ENCODE peak calls at places on chromosomes 3 and 15, in six cellular contexts. U is neural progenitor cell, B is SK-N-SH, Q is fibroblast of lung, D is stomach, M is lower lobe of right lung. X is an unnamed sample.
A peak's percentile ranks its signal among the peaks of the same experiment; 100 is the strongest.

GRCh38 chr15:39270221-39270835 is 310.6 kb upstream of the THBS1 start:
- DNase-seq in U (no peak), B (no peak), Q (no peak), D (no peak), M (no peak), X (no peak)

GRCh38 chr3:145983101-145983500 is 177.9 kb downstream of the PLOD2 start:
- DNase-seq in U (no peak), B (no peak), Q (no peak), D (no peak), M (no peak), X (no peak)

GRCh38 chr3:45170071-45170470 is 23.9 kb upstream of the CDCP1 start:
- DNase-seq in U (no peak), B (no peak), Q (no peak), D (no peak), M (no peak), X (peak; percentile 77)

GRCh38 chr15:88029696-88030095 is 226.8 kb downstream of the NTRK3 start:
- DNase-seq in U (peak; percentile 67), B (peak; percentile 33), Q (no peak), D (no peak), M (no peak), X (no peak)

GRCh38 chr3:69791111-69791510 is 51.8 kb downstream of the MITF start:
- DNase-seq in U (no peak), B (no peak), Q (peak; percentile 96), D (peak; percentile 27), M (peak; percentile 85), X (peak; percentile 90)

GRCh38 chr3:55487376-55488241 is 503 bp upstream of the WNT5A start:
- DNase-seq in U (peak; percentile 77), B (peak; percentile 74), Q (peak; percentile 67), D (no peak), M (peak; percentile 61), X (peak; percentile 28)

GRCh38 chr3:4394048-4394447 is 73.0 kb downstream of the SUMF1 start:
- DNase-seq in U (no peak), B (no peak), Q (peak; percentile 21), D (no peak), M (no peak), X (no peak)

GRCh38 chr3:59142581-59142980 is 92.8 kb upstream of the CFAP20DC start:
- DNase-seq in U (no peak), B (no peak), Q (no peak), D (no peak), M (no peak), X (no peak)

GRCh38 chr15:71302861-71303410 is 187.7 kb downstream of the THSD4 start:
- DNase-seq in U (no peak), B (no peak), Q (peak; percentile 50), D (no peak), M (no peak), X (no peak)

GRCh38 chr3:61626484-61626883 is 65.1 kb downstream of the PTPRG start:
- DNase-seq in U (no peak), B (no peak), Q (no peak), D (no peak), M (no peak), X (no peak)

GRCh38 chr3:61624300-61624699 is 62.9 kb downstream of the PTPRG start:
- DNase-seq in U (no peak), B (no peak), Q (no peak), D (no peak), M (no peak), X (no peak)

GRCh38 chr3:61628636-61629035 is 67.3 kb downstream of the PTPRG start:
- DNase-seq in U (no peak), B (no peak), Q (no peak), D (no peak), M (no peak), X (no peak)

GRCh38 chr3:61627768-61628185 is 66.4 kb downstream of the PTPRG start:
- DNase-seq in U (no peak), B (no peak), Q (peak; percentile 94), D (no peak), M (no peak), X (no peak)

GRCh38 chr3:61625429-61625828 is 64.1 kb downstream of the PTPRG start:
- DNase-seq in U (no peak), B (no peak), Q (no peak), D (no peak), M (no peak), X (no peak)
- H3K4me1 ChIP-seq in U (peaks cover 4% of the 10 kb centered on the region), B (peaks cover 2% of the 10 kb centered on the region), Q (peaks cover 9% of the 10 kb centered on the region), D (no peaks in the 10 kb centered on the region), M (peaks cover 33% of the 10 kb centered on the region), X (peaks cover 25% of the 10 kb centered on the region)

DNA sequence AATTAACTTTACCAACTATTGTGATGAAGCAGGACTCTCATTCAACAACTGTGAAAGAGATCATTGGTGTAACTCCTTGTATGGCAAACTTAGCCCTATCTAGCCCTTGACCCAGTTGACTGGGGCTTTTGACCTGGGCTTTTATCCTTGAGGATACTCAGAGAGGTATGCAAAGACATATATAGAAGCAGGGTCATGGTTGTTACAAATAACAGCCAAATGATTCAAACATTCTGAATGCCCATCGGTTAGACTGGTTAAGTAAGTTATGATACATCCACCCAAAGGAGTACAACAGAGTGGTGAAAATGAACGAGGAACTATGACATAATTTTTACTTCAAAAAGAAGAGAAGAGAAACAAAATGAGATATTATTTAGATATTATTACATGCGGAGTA is 38.2 kb upstream of the ALDH1A3 start:
- DNase-seq in U (no peak), B (no peak), Q (no peak), D (no peak), M (no peak), X (no peak)
- TF ChIP-seq CTCF in U (no peak), B (no peak), Q (no peak), D (no peak), M (no peak), X (no peak)

DNA sequence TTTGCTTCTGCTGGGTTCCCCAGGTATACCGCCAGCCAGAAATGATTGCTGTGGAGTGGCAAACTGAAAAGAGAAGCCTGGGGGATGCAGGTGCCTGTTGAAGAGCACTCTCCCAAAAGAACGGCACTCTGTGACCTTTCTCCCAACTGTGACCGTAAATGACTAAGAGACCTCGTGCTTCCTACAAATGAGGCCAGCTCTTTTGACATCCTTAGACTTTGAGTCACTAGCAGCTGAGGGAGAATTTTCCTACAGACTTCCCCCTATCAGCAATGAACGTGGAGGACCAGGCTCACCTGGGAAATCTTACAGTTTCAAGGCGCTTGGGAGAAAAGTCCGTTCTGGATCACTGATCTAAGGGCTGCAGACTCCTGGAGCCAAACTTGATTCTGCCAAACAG is 8.6 kb downstream of the AQP9 start:
- DNase-seq in U (no peak), B (no peak), Q (peak; percentile 57), D (no peak), M (no peak), X (no peak)
- H3K4me1 ChIP-seq in U (peaks cover 3% of the 10 kb centered on the region), B (no peaks in the 10 kb centered on the region), Q (no peaks in the 10 kb centered on the region), D (no peaks in the 10 kb centered on the region), M (no peaks in the 10 kb centered on the region), X (no peaks in the 10 kb centered on the region)

DNA sequence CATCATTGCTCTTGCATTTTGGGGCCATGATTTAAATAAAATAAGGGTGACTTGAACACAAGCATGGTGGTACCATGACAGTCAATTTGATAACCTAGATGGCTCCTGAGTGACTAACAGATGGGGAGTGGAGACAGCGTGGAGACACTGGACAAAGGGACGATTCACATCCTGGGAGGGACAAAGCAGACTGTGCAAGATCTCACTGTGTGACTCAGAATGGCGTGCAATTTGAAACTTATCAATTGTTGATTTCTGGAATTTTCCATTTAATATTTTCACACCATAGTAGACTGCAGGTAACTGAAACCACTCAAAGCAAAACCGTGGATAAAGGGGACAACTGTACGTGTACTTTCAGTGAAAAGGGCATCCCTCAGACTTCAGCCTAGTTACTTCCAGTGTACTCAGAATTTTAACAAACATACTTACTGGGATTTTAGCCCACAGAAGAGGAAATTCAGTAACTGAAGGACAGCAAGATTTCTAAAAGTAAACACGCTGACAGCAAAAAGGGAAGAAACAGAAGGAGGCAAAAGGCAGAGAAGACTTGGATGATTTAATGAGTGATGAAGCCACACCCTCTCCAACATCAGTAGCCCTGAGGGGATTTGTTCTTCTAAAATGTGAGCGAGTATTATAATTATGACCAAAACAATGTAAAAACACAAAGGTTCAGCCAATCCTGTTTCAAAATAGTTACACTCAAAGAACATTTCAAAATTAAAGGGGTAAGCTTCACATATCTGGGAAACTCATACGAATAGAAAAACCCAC is 25.3 kb downstream of the MCCC1 start:
- DNase-seq in U (no peak), B (no peak), Q (no peak), D (no peak), M (no peak), X (no peak)
- TF ChIP-seq CTCF in U (no peak), B (no peak), Q (no peak), D (no peak), M (no peak), X (no peak)

DNA sequence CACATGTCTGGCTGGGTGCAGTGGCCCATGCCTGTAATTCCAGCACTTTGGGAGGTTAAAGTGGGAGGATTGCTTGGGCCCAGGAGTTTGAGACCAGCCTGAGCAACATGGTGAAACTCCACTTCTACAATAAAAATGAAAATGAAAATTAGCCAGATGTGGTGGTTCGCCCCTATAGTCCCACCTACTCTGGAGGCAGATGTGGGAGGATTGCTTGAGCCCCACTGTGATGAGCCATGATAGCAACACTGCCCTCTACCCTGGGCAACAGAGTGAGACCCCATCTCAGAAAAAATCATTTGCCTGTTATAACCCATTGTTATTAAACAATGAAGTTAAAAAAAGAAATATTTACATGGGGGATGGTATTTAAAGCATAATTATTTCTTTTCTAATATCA is 240.1 kb upstream of the ZPLD1 start:
- DNase-seq in U (no peak), B (no peak), Q (no peak), D (no peak), M (no peak), X (no peak)
- H3K4me1 ChIP-seq in U (no peaks in the 10 kb centered on the region), B (no peaks in the 10 kb centered on the region), Q (no peaks in the 10 kb centered on the region), D (no peaks in the 10 kb centered on the region), M (peaks cover 15% of the 10 kb centered on the region), X (no peaks in the 10 kb centered on the region)

GRCh38 chr3:11154953-11155325 is 646 bp downstream of the HRH1 start:
- DNase-seq in U (peak; percentile 46), B (peak; percentile 63), Q (no peak), D (no peak), M (no peak), X (no peak)
- TF ChIP-seq CTCF in U (no peak), B (no peak), Q (peak; percentile 4), D (no peak), M (no peak), X (no peak)

GRCh38 chr15:91939432-91939831 is 85.9 kb downstream of the SLCO3A1 start:
- DNase-seq in U (no peak), B (no peak), Q (no peak), D (no peak), M (no peak), X (no peak)
- H3K4me1 ChIP-seq in U (peaks cover 22% of the 10 kb centered on the region), B (peaks cover 12% of the 10 kb centered on the region), Q (peaks cover 12% of the 10 kb centered on the region), D (peaks cover 39% of the 10 kb centered on the region), M (peaks cover 75% of the 10 kb centered on the region), X (peaks cover 24% of the 10 kb centered on the region)

DNA sequence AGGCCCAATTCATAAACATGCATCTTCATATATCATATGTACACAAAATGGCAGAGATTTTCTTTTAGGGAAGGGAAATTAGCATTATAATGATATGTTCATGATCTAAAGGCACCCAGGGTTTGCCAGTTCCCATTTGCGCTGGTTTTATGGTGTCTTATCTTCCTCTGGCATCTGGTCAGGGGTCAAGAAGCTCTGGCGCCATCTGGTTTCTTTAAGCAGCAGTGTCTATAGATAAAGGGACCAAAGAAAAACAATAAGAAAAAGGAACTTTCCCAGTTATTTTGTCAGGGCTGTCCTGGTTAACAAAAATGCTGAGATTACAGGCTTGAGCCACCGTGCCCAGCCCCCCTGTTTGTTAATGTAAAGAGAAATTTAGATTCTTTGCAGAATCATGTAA is 3.3 kb upstream of the DCP1A start:
- DNase-seq in U (peak; percentile 72), B (peak; percentile 36), Q (peak; percentile 58), D (no peak), M (no peak), X (no peak)
- TF ChIP-seq CTCF in U (peak; percentile 52), B (peak; percentile 53), Q (no peak), D (no peak), M (no peak), X (peak; percentile 14)

GRCh38 chr3:125670945-125671344 is 75.6 kb upstream of the OSBPL11 start:
- DNase-seq in U (no peak), B (no peak), Q (no peak), D (no peak), M (no peak), X (no peak)
- H3K4me1 ChIP-seq in U (no peaks in the 10 kb centered on the region), B (peaks cover 12% of the 10 kb centered on the region), Q (no peaks in the 10 kb centered on the region), D (no peaks in the 10 kb centered on the region), M (no peaks in the 10 kb centered on the region), X (no peaks in the 10 kb centered on the region)

X was measured in psoas muscle.